ENCODE peak calls at places on chromosomes 7 and 10, in eight cellular contexts. One of them, this sample, is unnamed. For H3K9me3, the result is how much of the 10 kb centered on the place peaks cover.

GRCh38 chr10:3103646-3104045 is 36.3 kb downstream of the PFKP start:
- DNase-seq in sigmoid colon: no peak
- DNase-seq in ovary: no peak
- DNase-seq in suprapubic skin: no peak
- DNase-seq in transverse colon: no peak
- DNase-seq in tibial nerve: no peak
- DNase-seq in SK-N-SH: no peak
- DNase-seq in A549: no peak
- DNase-seq in this sample: no peak

GRCh38 chr10:4391683-4392082 is 434.3 kb upstream of the AKR1E2 start:
- DNase-seq in transverse colon: no peak
- DNase-seq in suprapubic skin: no peak
- DNase-seq in ovary: no peak
- DNase-seq in tibial nerve: no peak
- DNase-seq in A549: peak
- DNase-seq in SK-N-SH: no peak
- DNase-seq in sigmoid colon: no peak
- DNase-seq in this sample: no peak

GRCh38 chr10:72098301-72099053 is 10.1 kb upstream of the SPOCK2 start:
- DNase-seq in ovary: no peak
- DNase-seq in transverse colon: no peak
- DNase-seq in sigmoid colon: no peak
- DNase-seq in SK-N-SH: no peak
- DNase-seq in suprapubic skin: no peak
- DNase-seq in A549: no peak
- DNase-seq in tibial nerve: no peak
- DNase-seq in this sample: no peak

GRCh38 chr10:7787150-7787856 is 490 bp downstream of the KIN start:
- DNase-seq in A549: no peak
- DNase-seq in tibial nerve: no peak
- DNase-seq in suprapubic skin: no peak
- DNase-seq in ovary: no peak
- DNase-seq in sigmoid colon: no peak
- DNase-seq in SK-N-SH: no peak
- DNase-seq in transverse colon: no peak
- DNase-seq in this sample: no peak

GRCh38 chr10:6019010-6019782 is 41.9 kb upstream of the IL15RA start:
- DNase-seq in tibial nerve: no peak
- DNase-seq in ovary: no peak
- DNase-seq in transverse colon: no peak
- DNase-seq in sigmoid colon: no peak
- DNase-seq in SK-N-SH: no peak
- DNase-seq in suprapubic skin: no peak
- DNase-seq in A549: no peak
- DNase-seq in this sample: no peak

GRCh38 chr7:92751902-92752901 is 84.2 kb downstream of the CDK6 start:
- DNase-seq in SK-N-SH: no peak
- DNase-seq in suprapubic skin: no peak
- DNase-seq in ovary: no peak
- DNase-seq in A549: peak
- DNase-seq in transverse colon: no peak
- DNase-seq in sigmoid colon: no peak
- DNase-seq in tibial nerve: no peak
- DNase-seq in this sample: no peak

GRCh38 chr7:21077602-21078001 is 290.9 kb upstream of the SP8 start:
- DNase-seq in A549: no peak
- DNase-seq in transverse colon: no peak
- DNase-seq in sigmoid colon: no peak
- DNase-seq in tibial nerve: no peak
- DNase-seq in suprapubic skin: no peak
- DNase-seq in ovary: no peak
- DNase-seq in SK-N-SH: no peak
- DNase-seq in this sample: no peak

GRCh38 chr10:10007972-10008371 is 1009.7 kb upstream of the CELF2 start:
- DNase-seq in suprapubic skin: no peak
- DNase-seq in tibial nerve: no peak
- DNase-seq in ovary: no peak
- DNase-seq in A549: no peak
- DNase-seq in SK-N-SH: no peak
- DNase-seq in transverse colon: no peak
- DNase-seq in sigmoid colon: no peak
- DNase-seq in this sample: no peak

GRCh38 chr10:133079836-133080682 is 7.7 kb upstream of the ADGRA1 start:
- DNase-seq in A549: no peak
- DNase-seq in tibial nerve: no peak
- DNase-seq in sigmoid colon: no peak
- DNase-seq in transverse colon: no peak
- DNase-seq in SK-N-SH: no peak
- DNase-seq in suprapubic skin: no peak
- DNase-seq in ovary: no peak
- DNase-seq in this sample: no peak

GRCh38 chr7:136956232-136956631 is 87.8 kb downstream of the CHRM2 start:
- DNase-seq in A549: no peak
- DNase-seq in SK-N-SH: no peak
- DNase-seq in suprapubic skin: no peak
- DNase-seq in sigmoid colon: no peak
- DNase-seq in tibial nerve: no peak
- DNase-seq in transverse colon: no peak
- DNase-seq in ovary: no peak
- DNase-seq in this sample: no peak

GRCh38 chr7:143240323-143241168 is 18.7 kb downstream of the TAS2R40 start:
- DNase-seq in suprapubic skin: peak
- DNase-seq in transverse colon: peak
- DNase-seq in SK-N-SH: peak
- DNase-seq in A549: peak
- DNase-seq in sigmoid colon: peak
- DNase-seq in ovary: peak
- DNase-seq in tibial nerve: peak
- DNase-seq in this sample: peak

GRCh38 chr7:128172963-128173362 is 68.1 kb upstream of the LEP start:
- DNase-seq in SK-N-SH: no peak
- DNase-seq in ovary: no peak
- DNase-seq in A549: no peak
- DNase-seq in transverse colon: no peak
- DNase-seq in suprapubic skin: no peak
- DNase-seq in tibial nerve: no peak
- DNase-seq in sigmoid colon: no peak
- DNase-seq in this sample: no peak

GRCh38 chr7:128174391-128174790 is 66.7 kb upstream of the LEP start:
- DNase-seq in tibial nerve: no peak
- DNase-seq in sigmoid colon: no peak
- DNase-seq in A549: no peak
- DNase-seq in ovary: no peak
- DNase-seq in SK-N-SH: no peak
- DNase-seq in suprapubic skin: no peak
- DNase-seq in transverse colon: no peak
- DNase-seq in this sample: no peak

GRCh38 chr7:128171342-128171918 is 69.6 kb upstream of the LEP start:
- DNase-seq in SK-N-SH: no peak
- DNase-seq in sigmoid colon: no peak
- DNase-seq in ovary: no peak
- DNase-seq in suprapubic skin: no peak
- DNase-seq in A549: no peak
- DNase-seq in transverse colon: no peak
- DNase-seq in tibial nerve: no peak
- DNase-seq in this sample: no peak

GRCh38 chr7:128170461-128170860 is 70.6 kb upstream of the LEP start:
- DNase-seq in ovary: no peak
- DNase-seq in transverse colon: no peak
- DNase-seq in suprapubic skin: no peak
- DNase-seq in tibial nerve: no peak
- DNase-seq in SK-N-SH: no peak
- DNase-seq in A549: no peak
- DNase-seq in sigmoid colon: no peak
- DNase-seq in this sample: no peak

GRCh38 chr7:128172151-128172550 is 68.9 kb upstream of the LEP start:
- DNase-seq in transverse colon: no peak
- DNase-seq in SK-N-SH: no peak
- DNase-seq in ovary: no peak
- DNase-seq in A549: no peak
- DNase-seq in sigmoid colon: no peak
- DNase-seq in suprapubic skin: no peak
- DNase-seq in tibial nerve: no peak
- DNase-seq in this sample: no peak
- TF ChIP-seq EP300 in transverse colon: no peak
- TF ChIP-seq EP300 in SK-N-SH: no peak
- TF ChIP-seq EP300 in ovary: no peak
- TF ChIP-seq EP300 in A549: no peak
- TF ChIP-seq EP300 in sigmoid colon: no peak
- TF ChIP-seq EP300 in suprapubic skin: no peak
- TF ChIP-seq EP300 in tibial nerve: no peak
- TF ChIP-seq EP300 in this sample: no peak

GRCh38 chr10:91883549-91884542 is 25.4 kb downstream of the FGFBP3 start:
- DNase-seq in transverse colon: no peak
- DNase-seq in SK-N-SH: no peak
- DNase-seq in sigmoid colon: no peak
- DNase-seq in ovary: peak
- DNase-seq in tibial nerve: no peak
- DNase-seq in A549: no peak
- DNase-seq in suprapubic skin: no peak
- DNase-seq in this sample: peak
- H3K4me3 ChIP-seq in transverse colon: no peak
- H3K4me3 ChIP-seq in SK-N-SH: no peak
- H3K4me3 ChIP-seq in sigmoid colon: peak
- H3K4me3 ChIP-seq in ovary: no peak
- H3K4me3 ChIP-seq in tibial nerve: no peak
- H3K4me3 ChIP-seq in A549: no peak
- H3K4me3 ChIP-seq in suprapubic skin: peak
- H3K4me3 ChIP-seq in this sample: peak

DNA sequence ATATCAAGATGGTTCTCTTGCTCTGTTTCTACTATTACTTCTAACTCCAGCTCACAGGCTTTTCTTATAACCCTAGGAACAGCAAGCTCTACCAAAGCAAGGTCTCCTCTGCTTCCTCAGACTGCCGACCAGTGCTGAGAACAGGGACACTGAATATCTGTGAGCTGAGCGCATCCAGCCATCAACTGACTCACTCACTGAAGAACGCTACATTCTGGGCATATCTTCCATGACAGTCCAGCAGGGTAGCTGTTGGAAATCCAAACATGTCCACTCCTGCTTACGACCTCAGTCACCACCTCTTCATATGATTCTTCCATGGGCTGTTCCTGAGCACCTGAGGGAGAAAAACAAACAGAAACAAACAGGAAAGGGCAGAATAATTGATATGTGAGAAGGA is 2.8 kb downstream of the ZNF32 start:
- DNase-seq in tibial nerve: no peak
- DNase-seq in suprapubic skin: no peak
- DNase-seq in A549: no peak
- DNase-seq in SK-N-SH: no peak
- DNase-seq in transverse colon: no peak
- DNase-seq in sigmoid colon: no peak
- DNase-seq in ovary: no peak
- DNase-seq in this sample: no peak
- H3K9me3 ChIP-seq in tibial nerve: under half
- H3K9me3 ChIP-seq in suprapubic skin: under half
- H3K9me3 ChIP-seq in A549: half or more
- H3K9me3 ChIP-seq in SK-N-SH: under half
- H3K9me3 ChIP-seq in transverse colon: under half
- H3K9me3 ChIP-seq in sigmoid colon: half or more
- H3K9me3 ChIP-seq in ovary: under half
- H3K9me3 ChIP-seq in this sample: under half

GRCh38 chr7:16431646-16432424 is 10.5 kb upstream of the CRPPA start:
- DNase-seq in tibial nerve: peak
- DNase-seq in sigmoid colon: no peak
- DNase-seq in A549: peak
- DNase-seq in SK-N-SH: peak
- DNase-seq in suprapubic skin: no peak
- DNase-seq in ovary: no peak
- DNase-seq in transverse colon: peak
- DNase-seq in this sample: peak
- TF ChIP-seq EP300 in tibial nerve: no peak
- TF ChIP-seq EP300 in sigmoid colon: no peak
- TF ChIP-seq EP300 in A549: no peak
- TF ChIP-seq EP300 in SK-N-SH: no peak
- TF ChIP-seq EP300 in suprapubic skin: no peak
- TF ChIP-seq EP300 in ovary: no peak
- TF ChIP-seq EP300 in transverse colon: no peak
- TF ChIP-seq EP300 in this sample: no peak

GRCh38 chr7:45024126-45024744 is 24.2 kb downstream of the CCM2 start:
- DNase-seq in sigmoid colon: no peak
- DNase-seq in SK-N-SH: no peak
- DNase-seq in A549: no peak
- DNase-seq in transverse colon: no peak
- DNase-seq in tibial nerve: no peak
- DNase-seq in suprapubic skin: no peak
- DNase-seq in ovary: no peak
- DNase-seq in this sample: no peak
- H3K4me3 ChIP-seq in sigmoid colon: no peak
- H3K4me3 ChIP-seq in SK-N-SH: no peak
- H3K4me3 ChIP-seq in A549: no peak
- H3K4me3 ChIP-seq in transverse colon: no peak
- H3K4me3 ChIP-seq in tibial nerve: no peak
- H3K4me3 ChIP-seq in suprapubic skin: no peak
- H3K4me3 ChIP-seq in ovary: no peak
- H3K4me3 ChIP-seq in this sample: no peak